ENCODE peak calls at places on chromosomes 3 and 15, in eight cellular contexts. R is astrocyte of the spinal cord, F is PC-3, G is heart left ventricle, T is AG10803, P is left ventricle myocardium inferior, U is choroid plexus epithelial cell, D is fibroblast of pulmonary artery. E is an unnamed sample.

GRCh38 chr3:32383136-32383711 is 8.4 kb upstream of the CMTM7 start:
- DNase-seq in R (no peak), F (no peak), G (no peak), T (no peak), P (no peak), U (no peak), D (peak), E (no peak)

GRCh38 chr3:39025222-39025970 is 26.3 kb downstream of the SCN11A start:
- DNase-seq in R (no peak), F (peak), G (no peak), T (no peak), P (no peak), U (no peak), D (peak), E (peak)

GRCh38 chr15:48330045-48330840 is 986 bp upstream of the DUT start:
- DNase-seq in R (peak), F (peak), G (no peak), T (peak), P (no peak), U (peak), D (peak), E (peak)

GRCh38 chr3:13480340-13481318 is 523 bp downstream of the HDAC11 start:
- DNase-seq in R (no peak), F (no peak), G (no peak), T (no peak), P (no peak), U (peak), D (no peak), E (peak)

GRCh38 chr3:108100906-108101305 is 10.1 kb upstream of the CD47 start:
- DNase-seq in R (no peak), F (no peak), G (no peak), T (no peak), P (no peak), U (no peak), D (no peak), E (no peak)

GRCh38 chr3:77421916-77422315 is 382.0 kb downstream of the ROBO2 start:
- DNase-seq in R (no peak), F (no peak), G (no peak), T (no peak), P (no peak), U (no peak), D (no peak), E (no peak)

GRCh38 chr15:40245666-40246065 is 6.8 kb downstream of the PAK6 start:
- DNase-seq in R (no peak), F (no peak), G (no peak), T (no peak), P (no peak), U (no peak), D (no peak), E (no peak)

GRCh38 chr15:75455982-75456531 is 4.6 kb upstream of the SIN3A start:
- DNase-seq in R (peak), F (peak), G (peak), T (peak), P (no peak), U (peak), D (peak), E (peak)

GRCh38 chr3:116059421-116060096 is 385.7 kb downstream of the LSAMP start:
- DNase-seq in R (peak), F (peak), G (no peak), T (peak), P (no peak), U (peak), D (peak), E (peak)

GRCh38 chr3:67349551-67350174 is 304.7 kb downstream of the SUCLG2 start:
- DNase-seq in R (peak), F (peak), G (no peak), T (no peak), P (no peak), U (peak), D (no peak), E (no peak)

DNA sequence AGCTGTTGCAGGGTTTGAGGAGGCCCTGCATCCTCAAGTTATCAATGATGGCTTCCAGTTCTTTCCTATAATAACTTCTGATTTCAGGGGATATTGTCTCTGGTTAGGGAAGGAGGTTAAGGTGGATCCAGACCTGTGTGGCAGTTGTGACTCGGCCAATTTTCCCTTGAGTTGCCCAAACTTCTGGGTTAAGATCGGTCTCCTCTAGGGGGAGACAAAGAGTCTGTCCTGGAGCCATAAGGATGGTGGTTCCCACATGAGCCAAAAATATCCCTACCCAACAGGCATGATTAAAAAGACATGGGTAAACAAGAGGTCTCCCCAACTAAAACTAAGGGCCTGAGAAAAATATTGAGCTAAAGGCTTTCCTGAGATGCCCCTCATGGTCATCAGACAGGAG is 227.5 kb upstream of the MDFIC2 start:
- DNase-seq in R (no peak), F (no peak), G (no peak), T (no peak), P (no peak), U (no peak), D (no peak), E (no peak)
- TF ChIP-seq CTCF in R (peak), F (no peak), G (no peak), T (no peak), P (no peak), U (peak), D (peak), E (peak)

GRCh38 chr15:60135961-60136360 is 131.8 kb downstream of the FOXB1 start:
- DNase-seq in R (no peak), F (no peak), G (no peak), T (no peak), P (no peak), U (no peak), D (no peak), E (no peak)

GRCh38 chr15:60138397-60138968 is 134.4 kb downstream of the FOXB1 start:
- DNase-seq in R (no peak), F (no peak), G (no peak), T (no peak), P (no peak), U (no peak), D (no peak), E (no peak)

GRCh38 chr15:60134609-60135008 is 130.5 kb downstream of the FOXB1 start:
- DNase-seq in R (no peak), F (peak), G (no peak), T (no peak), P (no peak), U (no peak), D (no peak), E (no peak)

DNA sequence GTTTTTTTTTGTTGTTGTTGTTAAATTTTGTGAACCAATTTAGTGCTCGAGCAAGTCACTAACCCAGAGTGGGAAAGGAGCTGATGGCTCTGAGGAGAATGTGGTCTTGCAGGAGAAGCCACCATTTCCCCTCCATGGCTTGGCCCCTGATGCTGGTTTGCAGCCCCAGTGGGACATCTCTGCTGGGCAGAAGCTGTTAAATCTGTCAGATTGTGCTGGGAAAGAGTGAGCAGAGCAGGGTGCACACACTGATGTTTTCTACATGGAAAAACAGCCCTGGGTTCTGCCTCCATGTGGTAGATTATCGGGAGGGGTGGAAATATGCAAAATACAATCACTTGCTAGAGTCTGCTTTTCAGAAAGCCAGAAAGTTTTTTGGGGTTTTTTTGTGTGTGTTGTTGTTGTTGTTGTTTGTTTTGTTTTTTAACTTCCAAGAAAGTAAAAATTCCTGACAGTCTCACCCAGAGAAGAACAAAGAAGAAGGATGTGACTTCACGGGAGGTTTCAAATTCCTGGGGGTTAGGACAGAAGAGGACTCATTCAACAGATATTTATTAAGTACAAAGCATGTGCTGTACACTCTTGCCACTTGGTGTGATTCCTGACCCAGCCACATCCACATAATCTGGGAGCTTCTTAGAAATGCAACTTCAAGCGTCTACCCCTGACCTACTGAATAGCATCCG is 133.7 kb downstream of the FOXB1 start:
- DNase-seq in R (peak), F (peak), G (no peak), T (peak), P (no peak), U (peak), D (peak), E (no peak)
- H3K4me3 ChIP-seq in R (no peak), F (no peak), G (no peak), T (no peak), P (no peak), U (no peak), D (no peak), E (no peak)

DNA sequence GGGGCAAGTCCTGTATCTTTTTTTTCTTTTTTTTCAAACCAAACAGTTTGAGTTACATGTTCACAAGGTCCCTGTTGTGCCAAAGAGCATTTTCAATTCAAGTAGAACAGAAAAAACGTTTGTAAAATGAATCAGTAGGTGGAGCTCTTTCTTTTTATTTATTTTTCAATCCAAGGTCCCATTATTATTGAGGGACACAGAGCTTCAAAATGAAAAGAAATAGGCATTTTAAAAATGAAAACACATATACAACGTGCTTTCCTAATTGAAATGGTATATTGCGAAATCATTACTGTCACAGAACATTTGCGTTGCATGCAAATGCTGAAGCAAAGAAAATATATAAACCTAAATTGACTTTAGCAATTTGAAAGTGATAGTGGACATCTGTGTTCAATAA is 711.0 kb downstream of the MECOM start:
- DNase-seq in R (peak), F (peak), G (no peak), T (peak), P (no peak), U (peak), D (peak), E (peak)
- TF ChIP-seq CTCF in R (peak), F (peak), G (no peak), T (peak), P (peak), U (peak), D (peak), E (peak)

GRCh38 chr15:86077070-86077469 is 2.6 kb upstream of the AGBL1 start:
- DNase-seq in R (no peak), F (no peak), G (no peak), T (no peak), P (no peak), U (no peak), D (no peak), E (no peak)

GRCh38 chr15:86076468-86076867 is 3.2 kb upstream of the AGBL1 start:
- DNase-seq in R (no peak), F (no peak), G (no peak), T (no peak), P (no peak), U (no peak), D (no peak), E (no peak)

GRCh38 chr15:86082619-86083377 is 3.1 kb downstream of the AGBL1 start:
- DNase-seq in R (no peak), F (no peak), G (no peak), T (no peak), P (no peak), U (no peak), D (no peak), E (no peak)

GRCh38 chr15:86079491-86080266 is at the start of gene AGBL1:
- DNase-seq in R (no peak), F (no peak), G (no peak), T (no peak), P (no peak), U (no peak), D (no peak), E (no peak)

GRCh38 chr15:86080302-86080701 is 631 bp downstream of the AGBL1 start:
- DNase-seq in R (no peak), F (no peak), G (no peak), T (no peak), P (no peak), U (no peak), D (no peak), E (no peak)
- H3K4me3 ChIP-seq in R (no peak), F (no peak), G (no peak), T (no peak), P (no peak), U (no peak), D (no peak), E (no peak)

DNA sequence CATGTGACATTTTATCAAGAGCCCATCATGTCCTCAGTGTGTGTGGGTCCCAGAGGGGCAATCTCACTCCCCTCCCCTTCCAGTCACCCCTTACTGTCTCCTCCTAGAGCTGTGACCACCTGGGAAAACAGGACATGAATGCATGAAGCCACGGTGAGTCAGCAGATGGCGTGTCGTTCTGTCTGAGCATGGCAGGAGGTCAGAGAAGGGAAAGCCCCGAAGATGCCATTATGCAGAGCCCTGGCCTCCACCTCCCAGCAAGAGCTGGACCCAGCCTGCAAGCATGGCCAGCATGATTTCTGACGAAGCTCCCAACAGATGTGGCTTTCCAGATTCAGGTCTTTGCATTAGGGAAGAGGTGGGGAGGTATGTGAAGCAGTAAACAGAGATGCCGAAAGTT is 118.4 kb downstream of the TLE3 start:
- DNase-seq in R (no peak), F (peak), G (no peak), T (no peak), P (no peak), U (peak), D (no peak), E (no peak)
- TF ChIP-seq CTCF in R (no peak), F (no peak), G (no peak), T (no peak), P (peak), U (no peak), D (no peak), E (no peak)

DNA sequence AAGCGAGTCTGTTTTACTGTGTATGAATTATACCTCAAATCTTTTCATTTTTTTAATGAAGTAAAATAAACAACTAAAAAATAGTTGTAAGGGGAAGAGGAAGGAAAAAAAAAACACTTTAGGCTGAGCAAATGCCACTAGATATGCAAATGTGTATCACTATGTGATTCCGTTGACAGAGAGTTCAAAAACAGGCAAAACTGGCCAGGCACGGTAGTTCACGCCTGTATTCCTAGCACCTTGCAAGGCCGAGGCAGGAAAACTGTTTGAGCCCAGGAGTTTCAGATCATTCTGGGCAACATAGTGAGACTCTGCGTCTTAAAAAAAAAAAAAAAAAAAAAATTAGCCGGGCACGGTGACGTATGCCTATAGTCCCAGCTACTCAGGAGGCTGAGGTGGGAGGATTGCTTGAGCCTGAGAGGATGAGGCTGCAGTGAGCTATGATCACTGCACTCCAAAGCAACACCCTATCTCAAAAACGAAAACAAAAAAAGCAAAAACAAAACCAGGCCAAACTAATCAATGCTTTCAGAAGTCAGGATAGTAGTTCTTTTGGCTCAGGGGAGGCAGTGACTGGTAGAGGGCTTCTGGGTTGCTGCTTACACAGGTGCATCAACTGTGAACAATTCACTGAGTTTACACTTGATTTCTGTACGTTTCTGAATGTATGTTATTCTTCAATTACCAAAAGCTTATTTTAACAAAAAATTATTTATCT is 7.4 kb downstream of the PRC1 start:
- DNase-seq in R (no peak), F (no peak), G (no peak), T (no peak), P (no peak), U (no peak), D (no peak), E (no peak)
- H3K4me3 ChIP-seq in R (no peak), F (no peak), G (no peak), T (no peak), P (no peak), U (no peak), D (no peak), E (no peak)

GRCh38 chr3:148697311-148698189 is at the start of gene AGTR1:
- DNase-seq in R (peak), F (no peak), G (peak), T (peak), P (peak), U (peak), D (peak), E (peak)
- TF ChIP-seq CTCF in R (no peak), F (no peak), G (no peak), T (no peak), P (no peak), U (no peak), D (no peak), E (no peak)